ENCODE peak calls at places on chromosome 17, in nine cellular contexts. N is IMR-90; S is A549; T is dorsolateral prefrontal cortex; D is anterior cingulate cortex; J is T-helper 2 cell; K is CD4-positive, alpha-beta T cell; L is NCI-H2081; Y is pons. O is an unnamed sample.

GRCh38 chr17:42407289-42407836 is 15.7 kb downstream of the CAVIN1 start:
- DNase-seq in N (peak; percentile 39), S (peak; percentile 89), T (peak; percentile 81), D (peak; percentile 74), J (peak; percentile 73), K (peak; percentile 63), L (peak; percentile 90), Y (peak; percentile 92), O (peak; percentile 45)

GRCh38 chr17:64398330-64398729 is 7.7 kb upstream of the PECAM1 start:
- DNase-seq in N (no peak), S (no peak), T (no peak), D (no peak), J (no peak), K (no peak), L (no peak), Y (no peak), O (no peak)

GRCh38 chr17:859461-860195 is 77.5 kb downstream of the MRM3 start:
- DNase-seq in N (peak; percentile 60), S (no peak), T (no peak), D (no peak), J (no peak), K (no peak), L (no peak), Y (no peak), O (no peak)

GRCh38 chr17:10797848-10798328 is 6.0 kb downstream of the TMEM238L start:
- DNase-seq in N (no peak), S (no peak), T (no peak), D (no peak), J (no peak), K (no peak), L (no peak), Y (no peak), O (no peak)

GRCh38 chr17:72056155-72056554 is 64.7 kb upstream of the SOX9 start:
- DNase-seq in N (no peak), S (no peak), T (no peak), D (no peak), J (no peak), K (no peak), L (no peak), Y (no peak), O (no peak)

GRCh38 chr17:78185981-78186688 is 717 bp downstream of the TK1 start:
- DNase-seq in N (no peak), S (peak; percentile 79), T (no peak), D (no peak), J (peak; percentile 40), K (no peak), L (no peak), Y (no peak), O (no peak)

GRCh38 chr17:46782250-46782953 is 36.1 kb downstream of the WNT3 start:
- DNase-seq in N (no peak), S (peak; percentile 67), T (no peak), D (no peak), J (no peak), K (no peak), L (no peak), Y (no peak), O (no peak)

GRCh38 chr17:73991260-73991659 is 212.2 kb upstream of the RPL38 start:
- DNase-seq in N (no peak), S (no peak), T (no peak), D (no peak), J (no peak), K (no peak), L (no peak), Y (no peak), O (no peak)

GRCh38 chr17:73630957-73631595 is 13.2 kb downstream of the SDK2 start:
- DNase-seq in N (no peak), S (no peak), T (no peak), D (no peak), J (no peak), K (no peak), L (no peak), Y (no peak), O (no peak)

GRCh38 chr17:19341641-19342610 is 20.6 kb downstream of the B9D1 start:
- DNase-seq in N (peak; percentile 10), S (no peak), T (peak; percentile 41), D (no peak), J (no peak), K (no peak), L (no peak), Y (no peak), O (no peak)

GRCh38 chr17:43860077-43860725 is 13.2 kb downstream of the CD300LG start:
- DNase-seq in N (no peak), S (no peak), T (no peak), D (no peak), J (no peak), K (no peak), L (no peak), Y (no peak), O (no peak)

GRCh38 chr17:16314189-16314588 is 39.1 kb downstream of the CENPV start:
- DNase-seq in N (peak; percentile 79), S (no peak), T (no peak), D (no peak), J (no peak), K (no peak), L (no peak), Y (no peak), O (no peak)

GRCh38 chr17:17041571-17042380 is 481 bp upstream of the MPRIP start:
- DNase-seq in N (peak; percentile 95), S (peak; percentile 99), T (peak; percentile 99), D (peak; percentile 96), J (peak; percentile 98), K (peak; percentile 97), L (peak; percentile 91), Y (peak; percentile 96), O (peak; percentile 94)

GRCh38 chr17:42329025-42329976 is 41.0 kb downstream of the STAT5A start:
- DNase-seq in N (peak; percentile 83), S (peak; percentile 95), T (no peak), D (no peak), J (no peak), K (no peak), L (no peak), Y (peak; percentile 67), O (no peak)

GRCh38 chr17:50047488-50048126 is 8.3 kb upstream of the ITGA3 start:
- DNase-seq in N (peak; percentile 83), S (peak; percentile 49), T (peak; percentile 7), D (no peak), J (no peak), K (no peak), L (no peak), Y (no peak), O (no peak)

GRCh38 chr17:39365252-39365651 is 36.2 kb downstream of the FBXL20 start:
- DNase-seq in N (peak; percentile 83), S (no peak), T (no peak), D (no peak), J (no peak), K (no peak), L (no peak), Y (no peak), O (no peak)

GRCh38 chr17:58535431-58535830 is 21.0 kb upstream of the MTMR4 start:
- DNase-seq in N (peak; percentile 22), S (peak; percentile 45), T (no peak), D (no peak), J (no peak), K (no peak), L (no peak), Y (no peak), O (no peak)

GRCh38 chr17:19744922-19745757 is 3.0 kb downstream of the ALDH3A1 start:
- DNase-seq in N (peak; percentile 55), S (peak; percentile 89), T (peak; percentile 93), D (peak; percentile 76), J (peak; percentile 76), K (peak; percentile 89), L (peak; percentile 64), Y (peak; percentile 80), O (peak; percentile 88)

GRCh38 chr17:33038740-33039139 is 47.1 kb downstream of the SPACA3 start:
- DNase-seq in N (peak; percentile 15), S (peak; percentile 65), T (peak; percentile 70), D (no peak), J (peak; percentile 13), K (no peak), L (peak; percentile 2), Y (peak; percentile 28), O (no peak)